ENCODE peak calls at places on chromosomes 7 and 10, in eight cellular contexts. H, Q, X, K, Z, F, S and O are unnamed samples.

GRCh38 chr10:74988055-74988773 is 123.2 kb upstream of the SAMD8 start:
- DNase-seq in H (no peak), X (no peak), Q (no peak), S (no peak), K (no peak), Z (no peak), F (no peak), O (no peak)

GRCh38 chr7:95607477-95608010 is 11.2 kb upstream of the PDK4 start:
- DNase-seq in Q (no peak), H (no peak), K (no peak), F (no peak), X (no peak), Z (no peak), S (no peak), O (no peak)

GRCh38 chr7:73992104-73992562 is 35.8 kb upstream of the ELN start:
- DNase-seq in K (no peak), Z (no peak), X (no peak), Q (no peak), H (no peak), S (no peak), F (no peak), O (no peak)

GRCh38 chr10:101529207-101529606 is 58.9 kb downstream of the POLL start:
- DNase-seq in Q (no peak), H (no peak), Z (no peak), S (no peak), K (no peak), F (no peak), X (no peak), O (no peak)

GRCh38 chr7:73844848-73845460 is 2.6 kb upstream of the METTL27 start:
- DNase-seq in H (no peak), Q (no peak), F (no peak), K (no peak), X (peak), Z (no peak), S (no peak), O (no peak)

GRCh38 chr10:20688797-20689544 is 208.1 kb downstream of the NEBL start:
- DNase-seq in Z (no peak), H (no peak), Q (no peak), K (no peak), S (no peak), X (no peak), F (no peak), O (no peak)

GRCh38 chr10:91879514-91880170 is 29.6 kb downstream of the FGFBP3 start:
- DNase-seq in S (no peak), F (no peak), K (no peak), H (no peak), Q (no peak), X (no peak), Z (no peak), O (no peak)

GRCh38 chr7:156004265-156005201 is 192.3 kb upstream of the SHH start:
- DNase-seq in Z (no peak), F (no peak), Q (no peak), K (no peak), S (no peak), H (no peak), X (no peak), O (no peak)

GRCh38 chr10:28523725-28524252 is 9.1 kb upstream of the WAC start:
- DNase-seq in Q (no peak), F (no peak), Z (no peak), H (no peak), S (no peak), X (no peak), K (no peak), O (no peak)

GRCh38 chr10:125375210-125375609 is 214.8 kb upstream of the CTBP2 start:
- DNase-seq in Q (no peak), F (no peak), K (no peak), Z (no peak), H (no peak), S (no peak), X (no peak), O (peak)

GRCh38 chr10:31929986-31930675 is 1.5 kb upstream of the ARHGAP12 start:
- DNase-seq in K (no peak), S (no peak), Q (no peak), X (no peak), F (peak), Z (no peak), H (no peak), O (no peak)

GRCh38 chr10:71354771-71355170 is 35.7 kb downstream of the SLC29A3 start:
- DNase-seq in S (no peak), Q (no peak), Z (no peak), K (no peak), H (no peak), X (no peak), F (no peak), O (no peak)

GRCh38 chr7:101287032-101287431 is 34.6 kb downstream of the IFT22 start:
- DNase-seq in X (no peak), F (no peak), H (no peak), S (no peak), K (no peak), Q (no peak), Z (no peak), O (peak)

GRCh38 chr10:17335065-17335464 is 107.0 kb downstream of the VIM start:
- DNase-seq in Q (no peak), H (no peak), K (no peak), S (no peak), Z (no peak), X (peak), F (no peak), O (no peak)

GRCh38 chr10:73871295-73871914 is 3.0 kb downstream of the CAMK2G start:
- DNase-seq in Q (no peak), Z (no peak), K (no peak), F (no peak), X (no peak), S (no peak), H (no peak), O (no peak)

GRCh38 chr10:9944690-9945089 is 1073.0 kb upstream of the CELF2 start:
- DNase-seq in Z (no peak), K (no peak), Q (no peak), X (no peak), F (no peak), S (no peak), H (no peak), O (no peak)

GRCh38 chr10:76150139-76150885 is 718.9 kb downstream of the LRMDA start:
- DNase-seq in F (no peak), Z (no peak), H (no peak), S (no peak), Q (peak), K (no peak), X (no peak), O (no peak)

GRCh38 chr7:105101864-105102263 is 87.9 kb downstream of the KMT2E start:
- DNase-seq in F (no peak), H (no peak), X (no peak), S (no peak), Q (no peak), K (no peak), Z (no peak), O (no peak)

GRCh38 chr7:1925349-1925748 is 255.3 kb downstream of the ELFN1 start:
- DNase-seq in X (no peak), H (no peak), F (no peak), S (no peak), Z (no peak), K (no peak), Q (no peak), O (no peak)

GRCh38 chr10:123901621-123902020 is 10.0 kb upstream of the CPXM2 start:
- DNase-seq in Z (no peak), F (no peak), S (no peak), H (no peak), K (no peak), X (no peak), Q (no peak), O (no peak)

GRCh38 chr7:22587322-22587721 is 87.3 kb upstream of the STEAP1B start:
- DNase-seq in X (no peak), Q (no peak), S (no peak), K (no peak), Z (no peak), F (no peak), H (no peak), O (peak)

GRCh38 chr10:112958275-112958995 is 8.4 kb downstream of the TCF7L2 start:
- DNase-seq in S (no peak), K (no peak), Z (no peak), F (no peak), H (peak), X (peak), Q (no peak), O (no peak)

GRCh38 chr7:114670676-114671075 is 251.2 kb upstream of the MDFIC start:
- DNase-seq in K (no peak), X (no peak), F (no peak), Z (no peak), H (no peak), Q (no peak), S (no peak), O (no peak)

GRCh38 chr7:105877736-105878135 is 1.3 kb upstream of the ATXN7L1 start:
- DNase-seq in S (no peak), Z (no peak), X (no peak), F (no peak), Q (no peak), H (no peak), K (no peak), O (no peak)

GRCh38 chr7:11751315-11751714 is 80.7 kb downstream of the THSD7A start:
- DNase-seq in F (no peak), Z (no peak), S (no peak), Q (no peak), X (no peak), K (no peak), H (no peak), O (no peak)

GRCh38 chr7:41567350-41568114 is 135.4 kb downstream of the INHBA start:
- DNase-seq in K (no peak), F (no peak), H (peak), S (no peak), X (no peak), Q (no peak), Z (no peak), O (peak)

GRCh38 chr7:105618016-105618296 is 36.7 kb upstream of the EFCAB10 start:
- DNase-seq in H (no peak), Q (no peak), X (no peak), K (no peak), Z (no peak), S (no peak), F (no peak), O (no peak)

GRCh38 chr7:2384354-2385243 is 18.8 kb upstream of the CHST12 start:
- DNase-seq in F (no peak), K (no peak), X (no peak), H (no peak), Q (no peak), Z (no peak), S (peak), O (no peak)

GRCh38 chr7:103947026-103947655 is 42.3 kb downstream of the RELN start:
- DNase-seq in S (no peak), Q (no peak), H (no peak), Z (no peak), X (no peak), F (no peak), K (no peak), O (no peak)

GRCh38 chr10:30392564-30392990 is 41.4 kb upstream of the MAP3K8 start:
- DNase-seq in Q (peak), Z (peak), F (peak), X (no peak), S (peak), H (no peak), K (peak), O (peak)

GRCh38 chr10:116469437-116469836 is 41.8 kb downstream of the PNLIPRP3 start:
- DNase-seq in K (no peak), S (no peak), X (no peak), Q (no peak), Z (no peak), F (no peak), H (no peak), O (no peak)

GRCh38 chr10:71974489-71975011 is 10.4 kb downstream of the CHST3 start:
- DNase-seq in Z (no peak), K (no peak), H (no peak), S (no peak), F (no peak), Q (peak), X (no peak), O (no peak)

GRCh38 chr7:72544486-72544885 is 132.3 kb upstream of the CALN1 start:
- DNase-seq in Q (no peak), X (no peak), S (no peak), F (no peak), K (no peak), H (no peak), Z (no peak), O (no peak)

GRCh38 chr7:38748056-38748610 is 117.0 kb upstream of the AMPH start:
- DNase-seq in F (no peak), S (no peak), X (no peak), H (no peak), K (no peak), Z (no peak), Q (no peak), O (no peak)

GRCh38 chr7:100825760-100826545 is 1.4 kb downstream of the EPHB4 start:
- DNase-seq in H (no peak), S (no peak), X (no peak), F (no peak), Q (no peak), Z (no peak), K (no peak), O (no peak)

GRCh38 chr7:108007280-108007679 is 4.3 kb upstream of the LAMB1 start:
- DNase-seq in S (no peak), Q (no peak), F (no peak), K (no peak), Z (no peak), X (no peak), H (no peak), O (no peak)

GRCh38 chr10:91493313-91493712 is 83.2 kb downstream of the HECTD2 start:
- DNase-seq in H (peak), X (no peak), Z (no peak), S (no peak), F (no peak), Q (no peak), K (no peak), O (no peak)

GRCh38 chr10:93363891-93364648 is 118.1 kb downstream of the MYOF start:
- DNase-seq in F (no peak), K (no peak), X (peak), H (no peak), Z (no peak), S (no peak), Q (no peak), O (no peak)

GRCh38 chr7:1531263-1531978 is 919 bp downstream of the MAFK start:
- DNase-seq in F (peak), S (no peak), X (no peak), Z (peak), Q (no peak), H (no peak), K (no peak), O (no peak)